ENCODE peak calls at places on chromosomes 13 and 19, in ten cellular contexts. S, M, N, L, D, V, A, Q, Z and C are unnamed samples.

GRCh38 chr13:41697578-41697977 is 240.2 kb downstream of the RGCC start:
- DNase-seq in S (no peak), M (no peak), N (no peak), L (no peak), D (no peak), V (no peak), A (no peak), Q (no peak), Z (no peak), C (no peak)

GRCh38 chr13:25902946-25903345 is 148.9 kb downstream of the SHISA2 start:
- DNase-seq in S (no peak), M (no peak), N (no peak), L (no peak), D (no peak), V (no peak), A (no peak), Q (no peak), Z (no peak), C (no peak)

GRCh38 chr19:29564574-29565005 is 38.8 kb downstream of the VSTM2B start:
- DNase-seq in S (no peak), M (no peak), N (no peak), L (no peak), D (no peak), V (no peak), A (no peak), Q (no peak), Z (no peak), C (no peak)

GRCh38 chr13:72590091-72590490 is 137.3 kb downstream of the MZT1 start:
- DNase-seq in S (no peak), M (no peak), N (no peak), L (no peak), D (no peak), V (no peak), A (no peak), Q (no peak), Z (no peak), C (no peak)

GRCh38 chr13:94585543-94586101 is 10.3 kb downstream of the TGDS start:
- DNase-seq in S (no peak), M (no peak), N (no peak), L (no peak), D (no peak), V (no peak), A (no peak), Q (no peak), Z (no peak), C (no peak)

GRCh38 chr19:52626915-52627314 is 11.2 kb downstream of the ZNF83 start:
- DNase-seq in S (no peak), M (no peak), N (no peak), L (no peak), D (no peak), V (no peak), A (no peak), Q (no peak), Z (no peak), C (no peak)

GRCh38 chr13:106835477-106835876 is 267.5 kb upstream of the ARGLU1 start:
- DNase-seq in S (no peak), M (no peak), N (no peak), L (no peak), D (no peak), V (no peak), A (no peak), Q (no peak), Z (no peak), C (no peak)

GRCh38 chr13:20798027-20798426 is 24.3 kb upstream of the EEF1AKMT1 start:
- DNase-seq in S (no peak), M (no peak), N (no peak), L (no peak), D (no peak), V (no peak), A (no peak), Q (no peak), Z (no peak), C (no peak)

GRCh38 chr19:5154129-5154798 is 185.4 kb downstream of the KDM4B start:
- DNase-seq in S (peak; percentile 82), M (peak; percentile 22), N (no peak), L (no peak), D (peak; percentile 63), V (no peak), A (peak; percentile 28), Q (no peak), Z (no peak), C (peak; percentile 38)

GRCh38 chr19:34687348-34687747 is 9.9 kb downstream of the ZNF302 start:
- DNase-seq in S (no peak), M (no peak), N (no peak), L (no peak), D (no peak), V (no peak), A (no peak), Q (no peak), Z (no peak), C (no peak)

DNA sequence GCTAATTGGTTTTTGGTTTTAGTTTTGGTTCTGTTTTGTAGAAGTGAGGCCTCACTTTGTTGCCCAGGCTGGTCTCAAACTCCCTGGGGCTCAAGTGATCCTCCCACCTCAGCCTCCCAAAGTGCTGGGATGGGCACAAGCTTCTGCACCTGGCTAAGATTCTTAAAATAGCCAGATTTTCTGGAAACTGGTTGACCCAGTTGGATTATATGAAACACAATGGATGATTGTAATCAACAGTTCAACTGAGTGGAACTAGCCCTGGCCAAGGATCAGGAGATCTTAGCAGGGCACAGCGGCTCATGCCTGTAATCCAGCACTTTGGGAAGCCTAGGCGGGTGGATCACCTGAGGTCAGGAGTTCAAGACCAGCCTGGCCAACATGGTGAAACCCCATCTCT is 29.6 kb upstream of the MRI1 start:
- DNase-seq in S (no peak), M (no peak), N (no peak), L (no peak), D (no peak), V (no peak), A (no peak), Q (no peak), Z (no peak), C (no peak)
- H3K4me1 ChIP-seq in S (peaks cover 19% of the 10 kb centered on the region), M (no peaks in the 10 kb centered on the region), N (no peaks in the 10 kb centered on the region), L (peaks cover 12% of the 10 kb centered on the region), D (peaks cover 5% of the 10 kb centered on the region), V (peaks cover 7% of the 10 kb centered on the region), A (peaks cover 16% of the 10 kb centered on the region), Q (peaks cover 7% of the 10 kb centered on the region), Z (peaks cover 21% of the 10 kb centered on the region), C (peaks cover 14% of the 10 kb centered on the region)

GRCh38 chr13:46146898-46147297 is 35.1 kb downstream of the LCP1 start:
- DNase-seq in S (no peak), M (peak; percentile 42), N (no peak), L (no peak), D (peak; percentile 58), V (peak; percentile 39), A (no peak), Q (no peak), Z (peak; percentile 71), C (no peak)
- TF ChIP-seq CTCF in S (no peak), M (peak; percentile 47), N (no peak), L (no peak), D (peak; percentile 54), V (no peak), A (no peak), Q (no peak), Z (peak; percentile 58), C (no peak)

DNA sequence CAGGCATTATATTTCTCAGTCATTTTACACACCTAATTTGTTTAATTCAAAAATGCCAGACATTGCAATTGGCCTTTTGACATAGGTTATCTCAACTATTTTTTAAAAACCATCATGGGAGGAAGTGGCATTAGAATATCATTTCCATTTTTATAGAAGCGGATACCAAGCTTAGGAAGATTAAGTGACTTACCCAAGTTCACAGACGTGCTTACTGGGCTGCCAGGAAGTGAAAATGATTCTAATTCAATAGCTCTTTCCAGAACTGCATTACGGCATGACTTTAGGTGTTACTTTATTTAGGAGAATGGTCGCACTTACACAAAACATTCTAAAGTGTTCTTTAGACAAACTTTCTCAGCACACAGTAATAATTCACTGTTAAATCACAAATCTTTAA is 231.9 kb downstream of the KLF12 start:
- DNase-seq in S (no peak), M (no peak), N (no peak), L (no peak), D (no peak), V (no peak), A (no peak), Q (no peak), Z (no peak), C (no peak)
- H3K4me1 ChIP-seq in S (peaks cover 9% of the 10 kb centered on the region), M (no peaks in the 10 kb centered on the region), N (no peaks in the 10 kb centered on the region), L (no peaks in the 10 kb centered on the region), D (no peaks in the 10 kb centered on the region), V (no peaks in the 10 kb centered on the region), A (peaks cover 10% of the 10 kb centered on the region), Q (peaks cover 1% of the 10 kb centered on the region), Z (no peaks in the 10 kb centered on the region), C (no peaks in the 10 kb centered on the region)

GRCh38 chr13:27170521-27171243 is 929 bp downstream of the USP12 start:
- DNase-seq in S (peak; percentile 90), M (peak; percentile 59), N (peak; percentile 35), L (peak; percentile 50), D (peak; percentile 40), V (no peak), A (peak; percentile 50), Q (no peak), Z (peak; percentile 68), C (peak; percentile 49)

GRCh38 chr13:27171830-27172494 is 351 bp upstream of the USP12 start:
- DNase-seq in S (peak; percentile 100), M (peak; percentile 97), N (peak; percentile 89), L (peak; percentile 95), D (peak; percentile 93), V (peak; percentile 91), A (peak; percentile 95), Q (peak; percentile 90), Z (peak; percentile 93), C (peak; percentile 96)

GRCh38 chr13:27170221-27170520 is 1.4 kb downstream of the USP12 start:
- DNase-seq in S (no peak), M (no peak), N (no peak), L (no peak), D (no peak), V (peak; percentile 79), A (no peak), Q (peak; percentile 84), Z (no peak), C (no peak)

GRCh38 chr13:27172495-27172842 is 858 bp upstream of the USP12 start:
- DNase-seq in S (no peak), M (no peak), N (no peak), L (no peak), D (no peak), V (no peak), A (no peak), Q (peak; percentile 63), Z (no peak), C (no peak)

GRCh38 chr13:27171244-27171829 is at the start of gene USP12:
- DNase-seq in S (no peak), M (peak; percentile 39), N (no peak), L (no peak), D (peak; percentile 40), V (peak; percentile 16), A (peak; percentile 42), Q (peak; percentile 22), Z (no peak), C (peak; percentile 32)
- TF ChIP-seq CTCF in S (peak; percentile 26), M (no peak), N (no peak), L (peak; percentile 4), D (peak; percentile 29), V (no peak), A (peak; percentile 15), Q (peak; percentile 41), Z (no peak), C (no peak)

GRCh38 chr19:54606891-54607781 is 13.7 kb downstream of the LILRA1 start:
- DNase-seq in S (peak; percentile 57), M (no peak), N (no peak), L (no peak), D (no peak), V (no peak), A (no peak), Q (no peak), Z (no peak), C (no peak)
- H3K4me1 ChIP-seq in S (peaks cover 24% of the 10 kb centered on the region), M (no peaks in the 10 kb centered on the region), N (no peaks in the 10 kb centered on the region), L (no peaks in the 10 kb centered on the region), D (no peaks in the 10 kb centered on the region), V (no peaks in the 10 kb centered on the region), A (no peaks in the 10 kb centered on the region), Q (no peaks in the 10 kb centered on the region), Z (no peaks in the 10 kb centered on the region), C (no peaks in the 10 kb centered on the region)

GRCh38 chr19:47608074-47608907 is 643 bp upstream of the BICRA start:
- DNase-seq in S (peak; percentile 98), M (peak; percentile 97), N (peak; percentile 93), L (peak; percentile 95), D (peak; percentile 94), V (peak; percentile 92), A (peak; percentile 95), Q (peak; percentile 90), Z (peak; percentile 95), C (peak; percentile 97)
- TF ChIP-seq CTCF in S (peak; percentile 34), M (no peak), N (peak; percentile 30), L (peak; percentile 43), D (peak; percentile 29), V (peak; percentile 18), A (no peak), Q (peak; percentile 30), Z (peak; percentile 33), C (peak; percentile 74)